ENCODE peak calls at places on chromosomes 5 and 9, in five cellular contexts. One of them, this sample, is unnamed.

GRCh38 chr5:139635606-139636206 is 12.4 kb upstream of the CXXC5 start:
- DNase-seq in NCI-H2029: peak
- DNase-seq in Right ventricle myocardium inferior: peak
- DNase-seq in head of caudate nucleus: no peak
- DNase-seq in foreskin keratinocyte: peak
- DNase-seq in this sample: no peak

GRCh38 chr9:127930298-127931091 is at the start of gene PIP5KL1:
- DNase-seq in head of caudate nucleus: peak
- DNase-seq in NCI-H2029: peak
- DNase-seq in Right ventricle myocardium inferior: peak
- DNase-seq in foreskin keratinocyte: peak
- DNase-seq in this sample: peak

GRCh38 chr5:88474574-88474973 is 205.9 kb upstream of the TMEM161B start:
- DNase-seq in head of caudate nucleus: no peak
- DNase-seq in Right ventricle myocardium inferior: no peak
- DNase-seq in NCI-H2029: no peak
- DNase-seq in foreskin keratinocyte: no peak
- DNase-seq in this sample: no peak

GRCh38 chr5:133423031-133423617 is 189.2 kb downstream of the FSTL4 start:
- DNase-seq in NCI-H2029: no peak
- DNase-seq in foreskin keratinocyte: peak
- DNase-seq in head of caudate nucleus: no peak
- DNase-seq in Right ventricle myocardium inferior: no peak
- DNase-seq in this sample: no peak

GRCh38 chr5:143205386-143205785 is 198.1 kb downstream of the NR3C1 start:
- DNase-seq in foreskin keratinocyte: peak
- DNase-seq in Right ventricle myocardium inferior: no peak
- DNase-seq in head of caudate nucleus: no peak
- DNase-seq in NCI-H2029: no peak
- DNase-seq in this sample: no peak

GRCh38 chr5:55344392-55344992 is 36.7 kb downstream of the MTREX start:
- DNase-seq in Right ventricle myocardium inferior: no peak
- DNase-seq in NCI-H2029: no peak
- DNase-seq in foreskin keratinocyte: peak
- DNase-seq in head of caudate nucleus: peak
- DNase-seq in this sample: peak

GRCh38 chr9:98940278-98940677 is 3.4 kb upstream of the COL15A1 start:
- DNase-seq in head of caudate nucleus: no peak
- DNase-seq in NCI-H2029: no peak
- DNase-seq in Right ventricle myocardium inferior: no peak
- DNase-seq in foreskin keratinocyte: no peak
- DNase-seq in this sample: no peak

GRCh38 chr5:178477224-178478201 is 112.7 kb downstream of the COL23A1 start:
- DNase-seq in NCI-H2029: no peak
- DNase-seq in head of caudate nucleus: no peak
- DNase-seq in Right ventricle myocardium inferior: no peak
- DNase-seq in foreskin keratinocyte: peak
- DNase-seq in this sample: no peak

GRCh38 chr9:127020526-127021078 is 101.8 kb downstream of the ANGPTL2 start:
- DNase-seq in foreskin keratinocyte: no peak
- DNase-seq in NCI-H2029: no peak
- DNase-seq in Right ventricle myocardium inferior: no peak
- DNase-seq in head of caudate nucleus: no peak
- DNase-seq in this sample: no peak